ENCODE peak calls at places on chromosomes 2 and 18, in seven cellular contexts. One of them, this sample, is unnamed.

GRCh38 chr2:214810670-214811069 is 1.2 kb upstream of the BARD1 start:
- DNase-seq in uterus: no peak
- DNase-seq in NCI-H345: no peak
- DNase-seq in NCI-H1048: no peak
- DNase-seq in kidney glomerular epithelial cell: no peak
- DNase-seq in cardiac muscle cell: peak; percentile 13
- DNase-seq in HEK293T: no peak
- DNase-seq in this sample: no peak

GRCh38 chr2:96320326-96321229 is 4.5 kb upstream of the ITPRIPL1 start:
- DNase-seq in uterus: no peak
- DNase-seq in NCI-H345: no peak
- DNase-seq in NCI-H1048: no peak
- DNase-seq in kidney glomerular epithelial cell: no peak
- DNase-seq in cardiac muscle cell: no peak
- DNase-seq in HEK293T: no peak
- DNase-seq in this sample: no peak

GRCh38 chr2:100855084-100855483 is 35.1 kb downstream of the NPAS2 start:
- DNase-seq in uterus: no peak
- DNase-seq in NCI-H345: no peak
- DNase-seq in NCI-H1048: no peak
- DNase-seq in kidney glomerular epithelial cell: no peak
- DNase-seq in cardiac muscle cell: no peak
- DNase-seq in HEK293T: no peak
- DNase-seq in this sample: no peak

GRCh38 chr2:199201539-199201938 is 256.2 kb downstream of the SATB2 start:
- DNase-seq in uterus: no peak
- DNase-seq in NCI-H345: no peak
- DNase-seq in NCI-H1048: no peak
- DNase-seq in kidney glomerular epithelial cell: no peak
- DNase-seq in cardiac muscle cell: no peak
- DNase-seq in HEK293T: no peak
- DNase-seq in this sample: no peak

GRCh38 chr2:229220254-229220653 is 50.8 kb downstream of the PID1 start:
- DNase-seq in uterus: no peak
- DNase-seq in NCI-H345: no peak
- DNase-seq in NCI-H1048: no peak
- DNase-seq in kidney glomerular epithelial cell: no peak
- DNase-seq in cardiac muscle cell: no peak
- DNase-seq in HEK293T: no peak
- DNase-seq in this sample: no peak

GRCh38 chr2:112161431-112162145 is 23.4 kb downstream of the FBLN7 start:
- DNase-seq in uterus: no peak
- DNase-seq in NCI-H345: peak; percentile 88
- DNase-seq in NCI-H1048: no peak
- DNase-seq in kidney glomerular epithelial cell: no peak
- DNase-seq in cardiac muscle cell: no peak
- DNase-seq in HEK293T: no peak
- DNase-seq in this sample: peak; percentile 56

GRCh38 chr2:99660616-99661416 is 171.0 kb upstream of the REV1 start:
- DNase-seq in uterus: no peak
- DNase-seq in NCI-H345: no peak
- DNase-seq in NCI-H1048: no peak
- DNase-seq in kidney glomerular epithelial cell: no peak
- DNase-seq in cardiac muscle cell: no peak
- DNase-seq in HEK293T: no peak
- DNase-seq in this sample: peak; percentile 78

GRCh38 chr2:59959944-59960343 is 593.5 kb downstream of the BCL11A start:
- DNase-seq in uterus: no peak
- DNase-seq in NCI-H345: no peak
- DNase-seq in NCI-H1048: no peak
- DNase-seq in kidney glomerular epithelial cell: no peak
- DNase-seq in cardiac muscle cell: no peak
- DNase-seq in HEK293T: no peak
- DNase-seq in this sample: no peak

GRCh38 chr2:189096769-189097447 is 82.7 kb downstream of the COL5A2 start:
- DNase-seq in uterus: no peak
- DNase-seq in NCI-H345: no peak
- DNase-seq in NCI-H1048: no peak
- DNase-seq in kidney glomerular epithelial cell: peak; percentile 84
- DNase-seq in cardiac muscle cell: peak; percentile 91
- DNase-seq in HEK293T: no peak
- DNase-seq in this sample: peak; percentile 26

GRCh38 chr18:54742654-54743053 is 85.6 kb upstream of the RAB27B start:
- DNase-seq in uterus: peak; percentile 48
- DNase-seq in NCI-H345: no peak
- DNase-seq in NCI-H1048: no peak
- DNase-seq in kidney glomerular epithelial cell: no peak
- DNase-seq in cardiac muscle cell: peak; percentile 99
- DNase-seq in HEK293T: no peak
- DNase-seq in this sample: no peak

GRCh38 chr2:175025946-175026345 is 20.8 kb upstream of the CHN1 start:
- DNase-seq in uterus: no peak
- DNase-seq in NCI-H345: no peak
- DNase-seq in NCI-H1048: no peak
- DNase-seq in kidney glomerular epithelial cell: no peak
- DNase-seq in cardiac muscle cell: no peak
- DNase-seq in HEK293T: no peak
- DNase-seq in this sample: no peak

GRCh38 chr2:219497495-219498279 is 1.0 kb upstream of the GMPPA start:
- DNase-seq in uterus: peak; percentile 93
- DNase-seq in NCI-H345: peak; percentile 38
- DNase-seq in NCI-H1048: no peak
- DNase-seq in kidney glomerular epithelial cell: peak; percentile 67
- DNase-seq in cardiac muscle cell: peak; percentile 91
- DNase-seq in HEK293T: peak; percentile 33
- DNase-seq in this sample: peak; percentile 78

GRCh38 chr2:10109311-10109710 is 13.2 kb upstream of the RRM2 start:
- DNase-seq in uterus: no peak
- DNase-seq in NCI-H345: no peak
- DNase-seq in NCI-H1048: no peak
- DNase-seq in kidney glomerular epithelial cell: no peak
- DNase-seq in cardiac muscle cell: peak; percentile 20
- DNase-seq in HEK293T: no peak
- DNase-seq in this sample: peak; percentile 73

GRCh38 chr2:72291059-72291458 is 143.4 kb upstream of the CYP26B1 start:
- DNase-seq in uterus: no peak
- DNase-seq in NCI-H345: no peak
- DNase-seq in NCI-H1048: no peak
- DNase-seq in kidney glomerular epithelial cell: no peak
- DNase-seq in cardiac muscle cell: peak; percentile 50
- DNase-seq in HEK293T: no peak
- DNase-seq in this sample: no peak

GRCh38 chr2:159427048-159427447 is 140.5 kb upstream of the WDSUB1 start:
- DNase-seq in uterus: no peak
- DNase-seq in NCI-H345: no peak
- DNase-seq in NCI-H1048: no peak
- DNase-seq in kidney glomerular epithelial cell: no peak
- DNase-seq in cardiac muscle cell: no peak
- DNase-seq in HEK293T: no peak
- DNase-seq in this sample: no peak

GRCh38 chr2:23901966-23902942 is 24.7 kb downstream of the ATAD2B start:
- DNase-seq in uterus: no peak
- DNase-seq in NCI-H345: no peak
- DNase-seq in NCI-H1048: no peak
- DNase-seq in kidney glomerular epithelial cell: no peak
- DNase-seq in cardiac muscle cell: peak; percentile 38
- DNase-seq in HEK293T: no peak
- DNase-seq in this sample: no peak

GRCh38 chr18:67145586-67146292 is 370.8 kb downstream of the DSEL start:
- DNase-seq in uterus: no peak
- DNase-seq in NCI-H345: no peak
- DNase-seq in NCI-H1048: no peak
- DNase-seq in kidney glomerular epithelial cell: no peak
- DNase-seq in cardiac muscle cell: no peak
- DNase-seq in HEK293T: no peak
- DNase-seq in this sample: no peak

GRCh38 chr2:197249771-197250397 is 60.7 kb downstream of the ANKRD44 start:
- DNase-seq in uterus: no peak
- DNase-seq in NCI-H345: no peak
- DNase-seq in NCI-H1048: no peak
- DNase-seq in kidney glomerular epithelial cell: no peak
- DNase-seq in cardiac muscle cell: no peak
- DNase-seq in HEK293T: no peak
- DNase-seq in this sample: no peak

GRCh38 chr18:13809025-13809384 is 14.9 kb upstream of the MC5R start:
- DNase-seq in uterus: no peak
- DNase-seq in NCI-H345: no peak
- DNase-seq in NCI-H1048: no peak
- DNase-seq in kidney glomerular epithelial cell: no peak
- DNase-seq in cardiac muscle cell: no peak
- DNase-seq in HEK293T: no peak
- DNase-seq in this sample: no peak

GRCh38 chr2:5981241-5982055 is 289.3 kb downstream of the SOX11 start:
- DNase-seq in uterus: no peak
- DNase-seq in NCI-H345: peak; percentile 72
- DNase-seq in NCI-H1048: no peak
- DNase-seq in kidney glomerular epithelial cell: no peak
- DNase-seq in cardiac muscle cell: no peak
- DNase-seq in HEK293T: no peak
- DNase-seq in this sample: no peak

GRCh38 chr2:161171595-161171929 is 11.3 kb downstream of the TANK start:
- DNase-seq in uterus: no peak
- DNase-seq in NCI-H345: no peak
- DNase-seq in NCI-H1048: no peak
- DNase-seq in kidney glomerular epithelial cell: no peak
- DNase-seq in cardiac muscle cell: peak; percentile 55
- DNase-seq in HEK293T: no peak
- DNase-seq in this sample: no peak

GRCh38 chr2:226475650-226476049 is 324.0 kb downstream of the IRS1 start:
- DNase-seq in uterus: no peak
- DNase-seq in NCI-H345: no peak
- DNase-seq in NCI-H1048: no peak
- DNase-seq in kidney glomerular epithelial cell: peak; percentile 84
- DNase-seq in cardiac muscle cell: peak; percentile 69
- DNase-seq in HEK293T: no peak
- DNase-seq in this sample: no peak

GRCh38 chr2:9380702-9381628 is 42.4 kb downstream of the ITGB1BP1 start:
- DNase-seq in uterus: peak; percentile 73
- DNase-seq in NCI-H345: no peak
- DNase-seq in NCI-H1048: no peak
- DNase-seq in kidney glomerular epithelial cell: no peak
- DNase-seq in cardiac muscle cell: peak; percentile 96
- DNase-seq in HEK293T: no peak
- DNase-seq in this sample: no peak

GRCh38 chr2:188623995-188624643 is 332.4 kb downstream of the GULP1 start:
- DNase-seq in uterus: no peak
- DNase-seq in NCI-H345: no peak
- DNase-seq in NCI-H1048: no peak
- DNase-seq in kidney glomerular epithelial cell: no peak
- DNase-seq in cardiac muscle cell: peak; percentile 79
- DNase-seq in HEK293T: peak; percentile 19
- DNase-seq in this sample: no peak

GRCh38 chr18:74898965-74899364 is 301.3 kb downstream of the ZNF407 start:
- DNase-seq in uterus: no peak
- DNase-seq in NCI-H345: peak; percentile 83
- DNase-seq in NCI-H1048: no peak
- DNase-seq in kidney glomerular epithelial cell: peak; percentile 78
- DNase-seq in cardiac muscle cell: peak; percentile 32
- DNase-seq in HEK293T: no peak
- DNase-seq in this sample: peak; percentile 52

GRCh38 chr18:59008302-59008974 is 131.2 kb upstream of the SEC11C start:
- DNase-seq in uterus: no peak
- DNase-seq in NCI-H345: no peak
- DNase-seq in NCI-H1048: no peak
- DNase-seq in kidney glomerular epithelial cell: peak; percentile 86
- DNase-seq in cardiac muscle cell: peak; percentile 76
- DNase-seq in HEK293T: no peak
- DNase-seq in this sample: no peak

GRCh38 chr18:42706618-42707017 is 408.9 kb downstream of the RIT2 start:
- DNase-seq in uterus: no peak
- DNase-seq in NCI-H345: no peak
- DNase-seq in NCI-H1048: peak; percentile 47
- DNase-seq in kidney glomerular epithelial cell: no peak
- DNase-seq in cardiac muscle cell: peak; percentile 1
- DNase-seq in HEK293T: no peak
- DNase-seq in this sample: peak; percentile 1

GRCh38 chr18:10659000-10659399 is 133.2 kb downstream of the NAPG start:
- DNase-seq in uterus: no peak
- DNase-seq in NCI-H345: peak; percentile 19
- DNase-seq in NCI-H1048: no peak
- DNase-seq in kidney glomerular epithelial cell: no peak
- DNase-seq in cardiac muscle cell: no peak
- DNase-seq in HEK293T: no peak
- DNase-seq in this sample: no peak